ENCODE peak calls at places on chromosomes 3 and 15, in four cellular contexts. T is GM04503; L is substantia nigra; X is activated naive CD4-positive, alpha-beta T cell. F is an unnamed sample.

GRCh38 chr3:153273767-153274443 is 111.9 kb downstream of the RAP2B start:
- DNase-seq in T (no peak), L (no peak), X (no peak), F (no peak)

GRCh38 chr15:92879949-92880725 is 20.0 kb upstream of the CHD2 start:
- DNase-seq in T (no peak), L (no peak), X (no peak), F (no peak)

GRCh38 chr3:44455318-44455717 is 22.2 kb downstream of the ZNF445 start:
- DNase-seq in T (no peak), L (no peak), X (no peak), F (no peak)

GRCh38 chr15:64288577-64288976 is 67.4 kb downstream of the CSNK1G1 start:
- DNase-seq in T (no peak), L (no peak), X (no peak), F (no peak)

GRCh38 chr15:74626336-74626735 is 10.7 kb downstream of the CLK3 start:
- DNase-seq in T (no peak), L (no peak), X (no peak), F (no peak)

GRCh38 chr3:149501524-149501923 is 27.0 kb downstream of the TM4SF4 start:
- DNase-seq in T (peak; percentile 68), L (no peak), X (no peak), F (peak; percentile 38)

GRCh38 chr3:191388823-191389222 is 58.5 kb upstream of the UTS2B start:
- DNase-seq in T (no peak), L (no peak), X (no peak), F (no peak)

GRCh38 chr3:97235611-97236315 is 421.4 kb downstream of the EPHA6 start:
- DNase-seq in T (no peak), L (no peak), X (no peak), F (no peak)

GRCh38 chr15:60418095-60418494 is 20.3 kb upstream of the ANXA2 start:
- DNase-seq in T (no peak), L (no peak), X (no peak), F (no peak)

GRCh38 chr3:183061431-183062172 is 37.7 kb downstream of the MCCC1 start:
- DNase-seq in T (no peak), L (no peak), X (no peak), F (no peak)